ENCODE peak calls at places on chromosomes 4 and X, in seven cellular contexts. R is cardiac muscle cell, Z is IMR-90, L is dorsolateral prefrontal cortex, X is psoas muscle, A is stomach, M is thoracic aorta. T is an unnamed sample.

GRCh38 chrX:39736219-39737211 is 361.2 kb downstream of the BCOR start:
- DNase-seq in R (no peak), Z (peak; percentile 75), L (peak; percentile 74), X (peak; percentile 92), A (peak; percentile 92), M (peak; percentile 67), T (peak; percentile 54)

GRCh38 chrX:69993494-69993893 is 56.2 kb downstream of the AWAT2 start:
- DNase-seq in R (no peak), Z (no peak), L (no peak), X (no peak), A (no peak), M (no peak), T (no peak)

GRCh38 chr4:141254326-141254725 is 33.6 kb downstream of the ZNF330 start:
- DNase-seq in R (no peak), Z (no peak), L (no peak), X (no peak), A (no peak), M (no peak), T (no peak)

GRCh38 chr4:148015058-148015457 is 283.2 kb downstream of the ARHGAP10 start:
- DNase-seq in R (no peak), Z (no peak), L (no peak), X (no peak), A (no peak), M (no peak), T (no peak)

GRCh38 chr4:10728016-10728415 is 43.4 kb upstream of the CLNK start:
- DNase-seq in R (no peak), Z (no peak), L (no peak), X (no peak), A (no peak), M (no peak), T (no peak)

GRCh38 chr4:40576651-40577480 is 52.8 kb downstream of the RBM47 start:
- DNase-seq in R (peak; percentile 82), Z (peak; percentile 91), L (no peak), X (peak; percentile 79), A (peak; percentile 85), M (peak; percentile 58), T (peak; percentile 48)

GRCh38 chrX:68631331-68631730 is 16.1 kb upstream of the STARD8 start:
- DNase-seq in R (no peak), Z (no peak), L (no peak), X (no peak), A (no peak), M (no peak), T (no peak)

GRCh38 chrX:17590892-17591740 is 146.2 kb upstream of the SCML1 start:
- DNase-seq in R (peak; percentile 83), Z (peak; percentile 80), L (peak; percentile 44), X (peak; percentile 65), A (peak; percentile 65), M (no peak), T (peak; percentile 88)

GRCh38 chrX:155757366-155757765 is 123.8 kb upstream of the VAMP7 start:
- DNase-seq in R (no peak), Z (no peak), L (no peak), X (no peak), A (no peak), M (no peak), T (no peak)

GRCh38 chrX:102067966-102068723 is 57.3 kb upstream of the TCEAL2 start:
- DNase-seq in R (peak; percentile 14), Z (peak; percentile 16), L (peak; percentile 12), X (no peak), A (no peak), M (no peak), T (peak; percentile 18)

GRCh38 chrX:84189125-84189524 is 1.1 kb upstream of the RPS6KA6 start:
- DNase-seq in R (peak; percentile 13), Z (no peak), L (no peak), X (no peak), A (no peak), M (no peak), T (no peak)

GRCh38 chrX:84182521-84182920 is 5.5 kb downstream of the RPS6KA6 start:
- DNase-seq in R (no peak), Z (no peak), L (no peak), X (no peak), A (no peak), M (no peak), T (no peak)

GRCh38 chrX:84188320-84188834 is 378 bp upstream of the RPS6KA6 start:
- DNase-seq in R (peak; percentile 78), Z (peak; percentile 64), L (peak; percentile 64), X (peak; percentile 56), A (peak; percentile 51), M (no peak), T (peak; percentile 25)

GRCh38 chrX:84187501-84188319 is at the start of gene RPS6KA6:
- DNase-seq in R (peak; percentile 40), Z (peak; percentile 22), L (peak; percentile 46), X (peak; percentile 54), A (no peak), M (no peak), T (peak; percentile 55)

GRCh38 chrX:84186603-84187358 is 1.2 kb downstream of the RPS6KA6 start:
- DNase-seq in R (no peak), Z (peak; percentile 5), L (no peak), X (no peak), A (no peak), M (no peak), T (no peak)
- TF ChIP-seq CTCF in R (no peak), Z (peak; percentile 17), L (no peak), X (no peak), A (no peak), M (no peak), T (no peak)

DNA sequence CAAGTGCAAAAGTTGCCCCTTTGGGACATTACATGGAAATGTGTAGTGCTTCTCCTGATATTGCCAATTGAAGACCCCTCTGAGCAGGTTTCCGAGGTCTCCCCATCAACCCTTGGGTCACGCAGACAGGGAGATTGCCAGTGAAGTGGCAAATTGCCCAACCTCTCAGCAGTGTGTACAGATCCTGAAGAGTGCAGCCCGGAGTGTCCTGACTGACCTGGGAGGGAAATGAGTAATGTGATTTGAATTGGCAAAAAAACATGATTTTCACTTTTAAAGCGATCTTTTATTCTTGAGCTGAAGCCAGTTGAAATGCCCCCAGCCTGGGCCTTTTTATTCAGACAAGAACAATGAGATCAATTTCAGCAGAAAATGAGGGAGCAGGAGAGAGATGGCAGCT is 401.8 kb downstream of the RAPGEF2 start:
- DNase-seq in R (peak; percentile 30), Z (no peak), L (no peak), X (no peak), A (no peak), M (no peak), T (peak; percentile 5)
- H3K4me3 ChIP-seq in R (no peak overlapping the region), Z (no peak overlapping the region), L (no peak overlapping the region), X (no peak overlapping the region), A (no peak overlapping the region), M (no peak overlapping the region), T (no peak overlapping the region)

GRCh38 chr4:122827899-122828601 is 1.4 kb downstream of the FGF2 start:
- DNase-seq in R (peak; percentile 19), Z (peak; percentile 77), L (no peak), X (no peak), A (no peak), M (no peak), T (peak; percentile 48)
- TF ChIP-seq CTCF in R (peak; percentile 30), Z (peak; percentile 30), L (no peak), X (no peak), A (no peak), M (peak; percentile 60), T (peak; percentile 7)

GRCh38 chrX:133134282-133134681 is 37.4 kb upstream of the USP26 start:
- DNase-seq in R (no peak), Z (no peak), L (no peak), X (no peak), A (no peak), M (no peak), T (no peak)
- H3K4me3 ChIP-seq in R (no peak overlapping the region), Z (no peak overlapping the region), L (no peak overlapping the region), X (no peak overlapping the region), A (no peak overlapping the region), M (no peak overlapping the region), T (no peak overlapping the region)